ENCODE peak calls at places on chromosomes 1 and 21, in five cellular contexts. T is ovary; K is CD4-positive, alpha-beta T cell; A is RWPE1; N is mammary epithelial cell. J is an unnamed sample.

GRCh38 chr1:204909109-204909508 is 38.4 kb downstream of the NFASC start:
- DNase-seq in A (no peak), T (no peak), N (peak), K (no peak), J (no peak)

GRCh38 chr1:12174789-12175455 is 8.1 kb downstream of the TNFRSF1B start:
- DNase-seq in N (no peak), K (no peak), T (peak), A (no peak), J (no peak)

GRCh38 chr1:111738436-111739221 is 566 bp downstream of the INKA2 start:
- DNase-seq in A (peak), N (peak), T (peak), K (peak), J (no peak)

GRCh38 chr21:27315373-27315772 is 348.5 kb upstream of the ADAMTS5 start:
- DNase-seq in A (no peak), K (no peak), N (no peak), T (no peak), J (no peak)

GRCh38 chr1:48697066-48697707 is 79.5 kb downstream of the BEND5 start:
- DNase-seq in T (peak), A (peak), K (peak), N (peak), J (no peak)

GRCh38 chr1:209884665-209885117 is 53.3 kb upstream of the SYT14 start:
- DNase-seq in K (no peak), T (peak), N (peak), A (peak), J (peak)

GRCh38 chr1:8506447-8506846 is 188.5 kb downstream of the SLC45A1 start:
- DNase-seq in N (no peak), A (no peak), K (no peak), T (no peak), J (no peak)

GRCh38 chr1:171799166-171799565 is 17.7 kb downstream of the METTL13 start:
- DNase-seq in N (no peak), K (no peak), T (no peak), A (no peak), J (no peak)

GRCh38 chr21:17709266-17709611 is 96.5 kb upstream of the BTG3 start:
- DNase-seq in A (no peak), K (no peak), N (no peak), T (no peak), J (no peak)

GRCh38 chr21:31630062-31630711 is 29.3 kb upstream of the SOD1 start:
- DNase-seq in T (no peak), N (peak), K (no peak), A (peak), J (peak)

GRCh38 chr1:90402893-90403849 is 313.9 kb downstream of the BARHL2 start:
- DNase-seq in K (no peak), T (no peak), A (peak), N (peak), J (peak)

GRCh38 chr1:165903672-165904071 is 76.3 kb downstream of the UCK2 start:
- DNase-seq in A (peak), K (no peak), N (peak), T (no peak), J (peak)

GRCh38 chr1:184150776-184151531 is 99.4 kb downstream of the TSEN15 start:
- DNase-seq in K (no peak), N (no peak), A (no peak), T (peak), J (no peak)

GRCh38 chr1:118290571-118290970 is 105.5 kb upstream of the SPAG17 start:
- DNase-seq in K (no peak), N (no peak), A (no peak), T (no peak), J (no peak)

GRCh38 chr1:224622831-224623230 is 6.7 kb downstream of the CNIH3 start:
- DNase-seq in T (no peak), N (no peak), K (no peak), A (no peak), J (no peak)

GRCh38 chr1:207698822-207699483 is 52.9 kb upstream of the CD46 start:
- DNase-seq in K (no peak), N (peak), A (peak), T (peak), J (no peak)

GRCh38 chr1:77948841-77949424 is 29.9 kb downstream of the FUBP1 start:
- DNase-seq in T (no peak), K (no peak), A (no peak), N (peak), J (no peak)

GRCh38 chr1:233389169-233389568 is 61.6 kb downstream of the MAP3K21 start:
- DNase-seq in N (no peak), T (no peak), A (no peak), K (no peak), J (no peak)

GRCh38 chr1:167057297-167057688 is 32.9 kb downstream of the GPA33 start:
- DNase-seq in T (no peak), K (no peak), A (peak), N (peak), J (no peak)

GRCh38 chr21:45593162-45594022 is 50.1 kb upstream of the PCBP3 start:
- DNase-seq in T (no peak), A (no peak), N (no peak), K (no peak), J (no peak)

GRCh38 chr21:38181101-38181500 is 75.7 kb upstream of the KCNJ15 start:
- DNase-seq in A (no peak), K (no peak), N (no peak), T (no peak), J (no peak)

GRCh38 chr1:223143760-223144248 is 756 bp upstream of the TLR5 start:
- DNase-seq in N (no peak), T (peak), K (peak), A (no peak), J (no peak)

GRCh38 chr1:240401721-240402120 is 210.2 kb downstream of the GREM2 start:
- DNase-seq in A (no peak), N (no peak), T (no peak), K (no peak), J (no peak)

GRCh38 chr1:93056214-93056613 is 22.9 kb upstream of the MTF2 start:
- DNase-seq in K (no peak), N (peak), A (no peak), T (no peak), J (no peak)

DNA sequence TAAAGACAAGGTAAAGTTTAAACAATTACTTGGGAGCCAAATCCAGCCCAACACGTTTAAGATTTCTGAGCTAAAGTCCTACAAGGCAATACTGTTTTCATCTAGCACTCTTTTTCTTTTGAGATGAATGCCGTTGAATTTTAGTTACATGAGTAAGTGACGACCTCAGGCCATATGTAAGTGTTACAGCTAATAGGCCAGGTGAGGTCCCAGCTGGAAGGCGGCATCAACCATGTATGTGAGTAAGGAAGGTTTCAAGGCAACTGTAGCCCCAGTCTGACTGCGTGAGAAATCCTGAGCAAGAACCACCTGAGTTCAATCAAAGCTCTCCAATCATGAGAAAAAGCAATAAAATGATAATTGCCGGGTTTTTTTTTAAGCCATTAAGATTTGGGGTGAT is 41.5 kb upstream of the EGLN1 start:
- DNase-seq in N (no peak), T (no peak), A (no peak), K (no peak), J (no peak)
- H3K27ac ChIP-seq in N (no peak), T (no peak), A (no peak), K (no peak), J (no peak)

DNA sequence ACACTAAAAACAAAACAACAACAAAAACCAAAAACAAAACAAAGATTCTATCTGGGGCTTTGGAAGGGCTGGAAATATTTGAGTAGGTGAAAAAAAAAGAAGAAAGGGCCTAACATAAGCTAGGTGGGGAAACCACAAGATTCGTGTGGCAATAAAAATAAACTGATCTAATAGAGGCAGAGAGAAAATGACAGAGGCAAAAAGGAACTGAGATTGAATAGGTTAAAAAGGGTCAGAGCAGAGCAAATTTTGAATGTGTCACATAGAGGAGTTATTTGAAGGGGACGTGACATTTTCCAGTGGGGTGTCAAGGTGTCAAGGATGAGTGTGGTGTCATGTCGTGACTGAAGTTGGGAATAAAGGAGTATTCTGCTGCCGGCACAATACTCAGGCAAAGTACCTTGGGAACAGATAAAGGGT is 65.2 kb upstream of the RALGPS2 start:
- DNase-seq in A (no peak), K (no peak), N (no peak), T (no peak), J (no peak)
- H3K27ac ChIP-seq in A (no peak), K (no peak), N (no peak), T (no peak), J (no peak)

GRCh38 chr1:21229246-21230000 is 52.7 kb upstream of the EIF4G3 start:
- DNase-seq in K (no peak), T (no peak), A (no peak), N (peak), J (no peak)
- H3K27ac ChIP-seq in K (no peak), T (no peak), A (peak), N (no peak), J (no peak)

DNA sequence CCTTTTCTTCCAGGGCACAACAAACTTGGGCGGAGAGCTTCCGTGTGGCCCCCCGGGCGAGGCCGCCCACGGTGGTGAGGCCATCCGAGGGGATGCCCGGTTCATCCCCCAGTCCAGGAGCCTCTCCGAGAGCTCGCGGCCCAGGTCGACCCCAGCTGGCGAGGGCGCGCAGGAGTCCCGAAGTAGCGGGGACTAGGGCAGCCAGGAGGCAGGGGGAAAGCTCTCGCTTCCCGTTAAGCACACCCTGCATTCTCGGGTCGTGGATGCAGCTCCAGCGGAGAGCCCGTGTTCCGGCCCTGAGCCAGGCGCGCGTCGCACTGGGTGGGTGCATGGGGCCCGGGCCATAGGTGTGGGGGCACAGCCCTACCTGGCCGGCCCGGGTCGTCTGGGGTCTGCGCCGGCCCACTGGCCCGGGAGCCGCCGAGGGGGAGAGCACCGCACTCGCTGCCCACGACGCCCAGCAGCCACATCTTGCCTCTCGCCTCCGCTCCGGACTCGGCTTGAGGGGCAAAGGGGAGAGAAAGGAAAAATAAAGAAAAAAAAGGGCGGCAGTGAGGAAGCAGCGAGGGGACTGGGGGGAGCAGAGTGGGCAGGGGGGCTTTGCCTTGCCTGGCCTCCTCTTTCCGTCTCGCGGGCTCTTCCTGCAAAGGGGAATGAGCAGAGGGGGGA is 1.8 kb downstream of the RNF220 start:
- DNase-seq in K (no peak), T (no peak), A (no peak), N (no peak), J (no peak)
- H3K27ac ChIP-seq in K (no peak), T (no peak), A (no peak), N (no peak), J (no peak)

DNA sequence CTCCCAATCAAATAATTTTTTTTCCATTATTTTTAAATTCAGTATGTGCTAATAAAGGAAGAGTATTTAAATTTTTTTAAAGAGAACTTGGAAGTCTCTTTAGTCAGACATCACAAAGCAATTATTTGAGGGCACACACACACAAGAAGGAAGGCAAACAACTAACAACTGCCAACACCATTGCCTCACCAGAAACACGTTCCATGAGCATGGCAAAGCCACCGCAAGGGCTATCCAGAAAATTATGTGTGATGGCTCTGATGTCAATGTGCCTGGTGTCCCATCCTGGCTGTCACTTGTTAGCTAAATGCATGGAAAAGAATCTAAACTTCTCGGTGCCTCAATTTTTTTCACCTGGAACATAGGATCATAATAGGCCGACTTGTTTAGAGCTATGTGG is 262.9 kb downstream of the SEC16B start:
- DNase-seq in N (no peak), T (no peak), A (no peak), K (no peak), J (no peak)
- H3K27ac ChIP-seq in N (no peak), T (no peak), A (no peak), K (no peak), J (no peak)

GRCh38 chr1:74468982-74469603 is 43.3 kb downstream of the LRRC53 start:
- DNase-seq in T (no peak), A (peak), K (no peak), N (peak), J (no peak)

GRCh38 chr1:74465193-74465681 is 47.2 kb downstream of the LRRC53 start:
- DNase-seq in T (no peak), A (no peak), N (no peak), K (no peak), J (no peak)

GRCh38 chr1:74470262-74470661 is 42.1 kb downstream of the LRRC53 start:
- DNase-seq in N (no peak), A (no peak), K (no peak), T (no peak), J (no peak)

GRCh38 chr1:74470936-74471335 is 41.5 kb downstream of the LRRC53 start:
- DNase-seq in T (no peak), A (no peak), N (no peak), K (no peak), J (no peak)

GRCh38 chr1:74467786-74468377 is 44.5 kb downstream of the LRRC53 start:
- DNase-seq in T (no peak), N (peak), K (no peak), A (no peak), J (no peak)
- H3K27ac ChIP-seq in T (no peak), N (no peak), K (no peak), A (no peak), J (no peak)

DNA sequence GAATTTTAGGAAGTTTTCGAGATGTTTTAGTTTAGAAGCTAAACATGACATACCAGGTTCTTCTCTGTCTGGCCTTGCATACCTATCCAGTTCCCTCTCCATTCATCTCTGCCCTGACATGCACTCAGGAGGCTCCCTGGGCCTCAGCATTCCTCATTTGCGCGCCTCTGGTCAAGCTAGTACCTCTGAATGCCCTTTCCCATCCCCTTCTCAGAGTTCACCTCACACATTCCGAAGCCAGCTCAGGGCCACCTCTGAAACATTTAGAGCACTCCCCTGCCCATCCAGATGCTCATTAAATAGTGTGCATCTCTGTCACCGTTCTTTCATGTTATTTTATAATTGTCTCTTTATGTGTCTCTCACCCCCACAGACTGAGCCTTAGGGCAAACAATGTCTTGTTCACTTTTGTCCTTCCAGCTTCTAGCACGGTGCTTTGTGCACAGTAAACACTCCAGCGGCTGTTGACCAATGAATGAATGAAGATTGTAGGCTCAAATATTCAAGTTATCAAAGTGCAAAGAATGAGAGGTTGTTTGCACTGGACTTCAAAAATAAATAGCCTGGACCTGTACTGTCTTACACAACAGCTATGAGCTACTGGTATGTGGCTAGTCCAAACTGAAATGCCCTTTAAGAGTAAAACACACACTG is 1.2 kb upstream of the DHCR24 start:
- DNase-seq in N (no peak), A (no peak), T (no peak), K (no peak), J (no peak)
- H3K27ac ChIP-seq in N (no peak), A (peak), T (no peak), K (no peak), J (peak)